ENCODE peak calls at places on chromosomes 2 and 18, in six cellular contexts. W, E, P, F, A and R are unnamed samples.

GRCh38 chr2:154402138-154402714 is 296.3 kb upstream of the KCNJ3 start:
- DNase-seq in E (peak; percentile 39), A (no peak), W (no peak), P (peak; percentile 0), F (no peak), R (no peak)

GRCh38 chr18:9803698-9804516 is 81.9 kb upstream of the TXNDC2 start:
- DNase-seq in W (peak; percentile 41), P (no peak), A (no peak), E (peak; percentile 32), F (peak; percentile 43), R (no peak)

GRCh38 chr2:55401124-55401523 is 18.5 kb downstream of the CCDC88A start:
- DNase-seq in E (no peak), A (no peak), P (no peak), F (no peak), W (no peak), R (no peak)

GRCh38 chr2:127025357-127026062 is 81.4 kb downstream of the BIN1 start:
- DNase-seq in A (peak; percentile 57), W (peak; percentile 72), P (peak; percentile 89), F (peak; percentile 63), E (peak; percentile 87), R (peak; percentile 79)

GRCh38 chr18:31040982-31041345 is 1.6 kb downstream of the DSC3 start:
- DNase-seq in F (no peak), P (no peak), E (peak; percentile 66), W (no peak), A (no peak), R (no peak)

GRCh38 chr2:10579441-10580169 is 110.2 kb downstream of the NOL10 start:
- DNase-seq in P (no peak), F (no peak), W (no peak), A (no peak), E (no peak), R (no peak)

GRCh38 chr2:64937341-64938230 is 51.6 kb upstream of the SLC1A4 start:
- DNase-seq in F (peak; percentile 30), W (peak; percentile 45), E (no peak), A (no peak), P (no peak), R (peak; percentile 36)

GRCh38 chr18:3452750-3453539 is 3.0 kb downstream of the TGIF1 start:
- DNase-seq in P (peak; percentile 41), F (no peak), A (no peak), W (no peak), E (peak; percentile 19), R (no peak)

GRCh38 chr2:9656270-9656766 is 25.5 kb upstream of the YWHAQ start:
- DNase-seq in W (no peak), E (peak; percentile 49), P (peak; percentile 97), A (peak; percentile 14), F (no peak), R (no peak)

GRCh38 chr2:109727929-109728447 is 66.1 kb upstream of the RGPD5 start:
- DNase-seq in E (no peak), F (no peak), W (no peak), P (no peak), A (no peak), R (no peak)

GRCh38 chr2:110114801-110115200 is 821 bp downstream of the MALL start:
- DNase-seq in A (no peak), F (no peak), E (no peak), W (no peak), P (no peak), R (no peak)

GRCh38 chr2:197198890-197199289 is 111.7 kb downstream of the ANKRD44 start:
- DNase-seq in F (peak; percentile 47), P (no peak), A (peak; percentile 78), E (no peak), W (peak; percentile 47), R (no peak)

GRCh38 chr2:44786045-44786817 is 155.3 kb upstream of the SIX3 start:
- DNase-seq in E (no peak), A (no peak), W (no peak), P (no peak), F (no peak), R (no peak)

GRCh38 chr18:7617738-7618422 is 50.8 kb downstream of the PTPRM start:
- DNase-seq in A (no peak), W (peak; percentile 45), P (peak; percentile 70), E (peak; percentile 74), F (no peak), R (peak; percentile 50)

GRCh38 chr2:119231975-119232665 is 8.5 kb downstream of the STEAP3 start:
- DNase-seq in W (no peak), P (peak; percentile 74), E (no peak), F (no peak), A (no peak), R (no peak)

GRCh38 chr2:10876394-10876793 is 35.3 kb upstream of the KCNF1 start:
- DNase-seq in E (no peak), A (no peak), P (no peak), W (no peak), F (no peak), R (no peak)

GRCh38 chr18:79111483-79111882 is 42.3 kb downstream of the ATP9B start:
- DNase-seq in A (no peak), W (no peak), E (no peak), P (no peak), F (no peak), R (no peak)

GRCh38 chr2:175743020-175743419 is 259.0 kb downstream of the LNPK start:
- DNase-seq in A (no peak), P (no peak), F (no peak), E (no peak), W (no peak), R (no peak)

GRCh38 chr2:15177103-15177502 is 384.0 kb downstream of the NBAS start:
- DNase-seq in P (peak; percentile 63), F (no peak), A (peak; percentile 55), E (no peak), W (no peak), R (no peak)

GRCh38 chr2:221485500-221485870 is 86.6 kb downstream of the EPHA4 start:
- DNase-seq in W (no peak), A (no peak), F (no peak), E (no peak), P (no peak), R (no peak)

GRCh38 chr18:34224423-34225217 is at the start of gene NOL4:
- DNase-seq in E (peak; percentile 99), F (no peak), A (no peak), P (no peak), W (no peak), R (peak; percentile 67)

GRCh38 chr2:202238234-202239197 is at the start of gene SUMO1:
- DNase-seq in W (peak; percentile 91), F (peak; percentile 89), E (peak; percentile 95), A (peak; percentile 85), P (peak; percentile 87), R (peak; percentile 89)

GRCh38 chr2:157265825-157266224 is 8.3 kb downstream of the GALNT5 start:
- DNase-seq in P (no peak), E (no peak), W (no peak), F (no peak), A (no peak), R (no peak)

GRCh38 chr2:23698733-23699391 is 228.1 kb downstream of the ATAD2B start:
- DNase-seq in E (no peak), P (peak; percentile 33), W (peak; percentile 13), F (no peak), A (no peak), R (no peak)

GRCh38 chr2:226799211-226799975 is at the start of gene IRS1:
- DNase-seq in A (peak; percentile 36), F (peak; percentile 74), E (peak; percentile 94), P (peak; percentile 79), W (peak; percentile 71), R (peak; percentile 70)

GRCh38 chr2:25991965-25992364 is 9.7 kb upstream of the KIF3C start:
- DNase-seq in F (no peak), W (no peak), E (no peak), A (no peak), P (no peak), R (no peak)

GRCh38 chr2:118179445-118179844 is 91.2 kb downstream of the INSIG2 start:
- DNase-seq in E (no peak), P (no peak), F (no peak), A (no peak), W (no peak), R (no peak)

GRCh38 chr2:168452781-168453180 is 3.3 kb upstream of the CERS6 start:
- DNase-seq in P (no peak), F (no peak), A (no peak), W (no peak), E (no peak), R (no peak)

GRCh38 chr2:126244937-126245336 is 411.0 kb upstream of the GYPC start:
- DNase-seq in E (peak; percentile 80), P (no peak), F (no peak), W (peak; percentile 45), A (no peak), R (peak; percentile 53)

GRCh38 chr2:128808462-128809255 is 490.0 kb upstream of the HS6ST1 start:
- DNase-seq in F (no peak), E (no peak), P (peak; percentile 51), W (no peak), A (no peak), R (no peak)

GRCh38 chr2:42196403-42197267 is 27.5 kb downstream of the EML4 start:
- DNase-seq in F (no peak), W (peak; percentile 28), P (peak; percentile 58), A (peak; percentile 15), E (peak; percentile 57), R (no peak)

GRCh38 chr2:239756392-239757153 is 268.6 kb downstream of the NDUFA10 start:
- DNase-seq in F (no peak), P (peak; percentile 6), A (no peak), E (no peak), W (peak; percentile 28), R (no peak)
- H3K27ac ChIP-seq in F (no peak overlapping the region), P (no peak overlapping the region), A (no peak overlapping the region), E (no peak overlapping the region), W (peak overlapping the region; percentile 77), R (no peak overlapping the region)

DNA sequence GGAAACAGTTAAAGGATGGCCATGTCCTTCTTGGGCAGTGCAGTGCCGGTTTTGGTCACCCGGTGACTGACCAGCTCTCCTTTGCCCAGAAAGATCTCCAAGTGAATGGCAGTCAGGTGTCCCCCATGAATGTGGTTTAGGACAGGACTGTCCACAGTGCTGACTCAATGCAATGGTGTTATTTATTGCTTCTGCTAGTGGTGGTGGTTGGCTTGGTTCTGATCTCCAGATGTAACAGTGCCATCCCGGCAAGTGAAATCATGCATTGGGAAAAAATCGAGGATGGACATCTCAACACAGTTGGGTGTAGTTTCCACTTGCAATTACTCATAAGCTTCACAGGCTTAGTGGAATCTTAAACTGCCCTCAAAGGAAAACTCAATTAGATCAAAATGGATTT is 81.9 kb downstream of the TGOLN2 start:
- DNase-seq in W (no peak), P (no peak), F (no peak), A (no peak), E (no peak), R (no peak)
- H3K4me1 ChIP-seq in W (peaks cover 70% of the 10 kb centered on the region), P (peaks cover 16% of the 10 kb centered on the region), F (peaks cover 98% of the 10 kb centered on the region), A (no peaks in the 10 kb centered on the region), E (peaks cover 54% of the 10 kb centered on the region), R (peaks cover 2% of the 10 kb centered on the region)

GRCh38 chr2:121541495-121541894 is 10.8 kb downstream of the RNU4ATAC start:
- DNase-seq in P (no peak), W (no peak), E (no peak), F (no peak), A (no peak), R (no peak)
- H3K27ac ChIP-seq in P (no peak overlapping the region), W (no peak overlapping the region), E (no peak overlapping the region), F (peak overlapping the region; percentile 58), A (no peak overlapping the region), R (no peak overlapping the region)

DNA sequence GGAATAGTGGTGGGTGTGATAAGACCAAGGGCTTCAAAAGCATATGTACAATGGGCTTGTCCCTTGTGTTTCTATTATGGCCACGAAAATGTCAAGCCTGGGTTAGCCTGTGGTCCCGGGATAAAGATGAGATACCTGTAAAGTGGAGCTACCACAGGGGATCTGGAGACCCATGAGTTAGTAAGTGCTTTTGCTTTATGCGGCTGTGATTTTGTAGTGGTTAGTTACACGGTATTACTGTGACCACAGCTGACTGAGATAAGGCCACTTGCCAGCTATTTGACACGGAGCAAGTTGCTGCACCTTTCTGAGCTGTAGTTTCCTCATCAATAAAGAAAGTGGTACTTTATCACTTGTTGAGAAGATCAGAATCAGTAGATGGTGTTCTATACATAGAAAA is 99.3 kb downstream of the PRELID3A start:
- DNase-seq in F (no peak), W (no peak), E (no peak), A (no peak), P (no peak), R (no peak)
- H3K4me1 ChIP-seq in F (no peaks in the 10 kb centered on the region), W (no peaks in the 10 kb centered on the region), E (no peaks in the 10 kb centered on the region), A (no peaks in the 10 kb centered on the region), P (no peaks in the 10 kb centered on the region), R (no peaks in the 10 kb centered on the region)